ENCODE peak calls at places on chromosome 11, in six cellular contexts. D is naive thymus-derived CD4-positive, alpha-beta T cell; U is psoas muscle; F is PC-9; N is stomach; K is tibial nerve. C is an unnamed sample.
A peak's percentile ranks its signal among the peaks of the same experiment; 100 is the strongest.

GRCh38 chr11:14357843-14358728 is 897 bp downstream of the RRAS2 start:
- DNase-seq in D (peak; percentile 14), U (peak; percentile 74), F (peak; percentile 58), N (peak; percentile 63), K (no peak), C (no peak)

GRCh38 chr11:87879118-87879517 is 296.1 kb downstream of the RAB38 start:
- DNase-seq in D (no peak), U (no peak), F (no peak), N (no peak), K (no peak), C (no peak)

GRCh38 chr11:111524056-111524455 is 9.5 kb downstream of the HOATZ start:
- DNase-seq in D (no peak), U (no peak), F (no peak), N (no peak), K (no peak), C (no peak)

GRCh38 chr11:62233730-62234129 is 8.3 kb upstream of the SCGB1D2 start:
- DNase-seq in D (no peak), U (no peak), F (no peak), N (no peak), K (no peak), C (no peak)

GRCh38 chr11:75133976-75134375 is 16.9 kb upstream of the SLCO2B1 start:
- DNase-seq in D (no peak), U (no peak), F (no peak), N (no peak), K (no peak), C (no peak)

GRCh38 chr11:1259076-1259461 is 36.2 kb downstream of the MUC5B start:
- DNase-seq in D (no peak), U (no peak), F (no peak), N (no peak), K (no peak), C (no peak)

GRCh38 chr11:108929241-108929640 is 264.4 kb downstream of the DDX10 start:
- DNase-seq in D (no peak), U (no peak), F (peak; percentile 69), N (no peak), K (no peak), C (no peak)

GRCh38 chr11:28615542-28615941 is 507.4 kb downstream of the METTL15 start:
- DNase-seq in D (no peak), U (no peak), F (no peak), N (no peak), K (no peak), C (no peak)

GRCh38 chr11:120859552-120860295 is 164.2 kb upstream of the TBCEL start:
- DNase-seq in D (no peak), U (no peak), F (no peak), N (no peak), K (no peak), C (no peak)

GRCh38 chr11:123386746-123387510 is 43.1 kb upstream of the GRAMD1B start:
- DNase-seq in D (no peak), U (no peak), F (no peak), N (no peak), K (no peak), C (no peak)

GRCh38 chr11:34308821-34309585 is 48.8 kb downstream of the ABTB2 start:
- DNase-seq in D (no peak), U (no peak), F (peak; percentile 82), N (no peak), K (no peak), C (no peak)

GRCh38 chr11:125514336-125515101 is 18.5 kb upstream of the FEZ1 start:
- DNase-seq in D (peak; percentile 72), U (no peak), F (peak; percentile 83), N (peak; percentile 32), K (no peak), C (no peak)

GRCh38 chr11:35549787-35550186 is 24.4 kb upstream of the PAMR1 start:
- DNase-seq in D (no peak), U (no peak), F (peak; percentile 81), N (no peak), K (no peak), C (no peak)

GRCh38 chr11:4041731-4042391 is 52.7 kb upstream of the RRM1 start:
- DNase-seq in D (no peak), U (peak; percentile 66), F (no peak), N (no peak), K (no peak), C (no peak)

GRCh38 chr11:131871061-131871460 is 500.6 kb downstream of the NTM start:
- DNase-seq in D (no peak), U (no peak), F (no peak), N (no peak), K (no peak), C (no peak)

GRCh38 chr11:17476317-17477083 is at the start of gene ABCC8:
- DNase-seq in D (no peak), U (no peak), F (no peak), N (peak; percentile 47), K (no peak), C (no peak)

GRCh38 chr11:14029971-14030531 is 67.5 kb downstream of the SPON1 start:
- DNase-seq in D (no peak), U (peak; percentile 58), F (no peak), N (peak; percentile 79), K (peak; percentile 13), C (peak; percentile 59)

GRCh38 chr11:26276798-26277424 is 55.0 kb upstream of the ANO3 start:
- DNase-seq in D (no peak), U (no peak), F (peak; percentile 40), N (peak; percentile 44), K (peak; percentile 21), C (no peak)

DNA sequence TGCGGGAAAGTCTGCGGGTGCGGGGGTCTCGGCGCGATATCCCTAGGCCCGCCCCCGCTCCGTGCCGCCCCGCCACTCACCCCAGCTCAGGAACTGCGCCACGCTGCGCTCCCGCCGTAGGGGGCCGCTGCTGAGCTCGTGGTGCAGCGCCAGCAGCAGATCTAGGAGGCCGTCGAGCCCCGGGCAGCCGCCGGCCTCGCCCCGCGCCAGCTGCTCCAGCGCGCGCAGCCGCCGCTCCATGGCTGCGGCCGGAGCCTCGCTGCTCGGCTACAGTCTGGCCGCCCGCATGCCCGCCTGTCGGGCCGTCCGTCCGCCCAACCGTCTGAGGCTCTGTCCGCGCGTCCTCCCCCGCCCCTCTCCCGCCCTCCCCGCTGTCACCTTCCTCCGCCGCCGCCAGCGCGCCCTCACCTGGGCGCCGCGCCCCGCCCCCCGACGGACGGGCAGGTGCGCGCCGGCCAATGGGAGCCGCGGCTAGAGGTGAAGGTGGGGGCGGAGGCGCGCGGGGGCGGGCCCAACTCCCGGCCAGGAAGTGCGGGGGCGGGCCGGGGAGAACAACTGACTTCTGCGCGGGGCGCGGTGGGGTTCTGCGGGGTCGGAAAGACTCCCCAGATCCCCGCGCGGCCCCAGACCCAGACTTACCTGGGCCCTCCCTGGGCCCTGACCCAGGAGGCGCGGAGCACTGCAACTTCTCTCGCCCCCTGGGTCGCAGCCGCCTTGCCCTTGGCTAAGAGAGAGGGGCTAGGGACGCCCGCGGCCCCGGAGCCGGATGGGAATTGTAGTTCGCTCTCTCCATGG is at the start of gene CDC42BPG:
- DNase-seq in D (peak; percentile 74), U (peak; percentile 84), F (peak; percentile 73), N (peak; percentile 92), K (no peak), C (no peak)
- H3K27ac ChIP-seq in D (peak within 1 kb of the TSS; percentile 70), U (no peak within 1 kb of the TSS), F (peak within 1 kb of the TSS; percentile 79), N (peak within 1 kb of the TSS; percentile 85), K (no peak within 1 kb of the TSS), C (no peak within 1 kb of the TSS)

GRCh38 chr11:122048401-122048800 is 67.6 kb downstream of the BLID start:
- DNase-seq in D (no peak), U (no peak), F (no peak), N (no peak), K (no peak), C (no peak)
- H3K27ac ChIP-seq in D (no peak overlapping the region), U (no peak overlapping the region), F (no peak overlapping the region), N (no peak overlapping the region), K (no peak overlapping the region), C (peak overlapping the region; percentile 94)

DNA sequence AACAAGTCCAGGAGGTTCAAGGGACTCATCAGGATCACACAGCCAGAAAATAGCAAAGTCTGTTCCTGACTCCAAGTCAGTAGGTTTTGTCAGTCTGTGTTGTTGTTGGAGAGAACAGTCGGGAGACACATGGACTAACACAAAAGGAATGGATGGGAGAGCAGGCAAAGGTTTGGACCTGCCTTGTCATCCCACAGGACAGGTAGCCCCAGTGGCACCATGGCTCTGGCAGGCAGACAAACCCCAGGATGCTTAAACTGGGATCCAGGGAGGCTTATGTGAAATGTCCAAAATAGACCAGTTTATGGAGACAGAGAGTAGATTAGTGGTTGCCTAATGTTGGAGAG is 201.6 kb upstream of the NAV2 start:
- DNase-seq in D (no peak), U (no peak), F (no peak), N (no peak), K (no peak), C (no peak)
- H3K27ac ChIP-seq in D (no peak overlapping the region), U (no peak overlapping the region), F (no peak overlapping the region), N (peak overlapping the region; percentile 53), K (no peak overlapping the region), C (no peak overlapping the region)

GRCh38 chr11:119363081-119363861 is 16.8 kb upstream of the MFRP start:
- DNase-seq in D (no peak), U (no peak), F (no peak), N (no peak), K (no peak), C (no peak)

GRCh38 chr11:119361056-119361787 is 14.7 kb upstream of the MFRP start:
- DNase-seq in D (no peak), U (peak; percentile 92), F (peak; percentile 93), N (no peak), K (no peak), C (no peak)

GRCh38 chr11:119363874-119364590 is 17.5 kb downstream of the USP2 start:
- DNase-seq in D (peak; percentile 42), U (peak; percentile 83), F (no peak), N (peak; percentile 70), K (no peak), C (no peak)

GRCh38 chr11:119362741-119363080 is 16.2 kb upstream of the MFRP start:
- DNase-seq in D (no peak), U (no peak), F (no peak), N (no peak), K (no peak), C (no peak)

DNA sequence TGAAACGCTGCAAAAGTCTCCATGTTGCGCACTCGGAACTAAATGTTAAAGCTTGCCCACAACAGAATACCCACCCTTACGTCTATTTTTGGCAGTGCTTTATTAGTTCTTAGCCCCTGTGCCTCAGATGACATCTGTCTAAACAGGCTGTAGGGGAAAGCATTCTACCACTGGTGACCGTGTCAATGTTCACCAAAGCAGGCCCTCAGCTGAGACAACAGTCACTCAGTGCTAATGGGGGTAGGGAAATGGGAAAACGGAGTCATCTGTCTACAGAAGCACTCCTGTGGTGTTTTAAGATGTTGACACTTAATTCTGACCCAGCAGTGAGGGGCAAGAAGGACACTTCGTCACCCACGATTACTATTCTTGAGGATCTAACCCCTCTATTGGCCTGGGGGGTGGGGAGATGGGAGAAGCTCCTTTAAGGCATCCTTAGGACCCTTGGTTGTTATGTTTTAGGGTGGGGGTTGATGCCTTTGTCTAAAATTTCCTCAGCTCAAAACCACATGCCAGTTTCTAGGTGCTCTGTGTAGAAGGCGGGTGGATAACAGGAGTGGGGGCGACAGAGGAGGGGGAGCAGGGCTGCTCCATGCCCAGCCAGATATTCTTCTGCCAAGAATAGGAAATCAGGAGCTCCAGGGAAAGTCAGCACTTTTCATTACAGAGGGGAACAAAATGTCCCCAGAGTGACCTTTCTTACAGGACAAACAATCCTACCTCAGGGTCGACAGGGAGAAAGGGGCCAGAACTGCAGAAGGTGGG is 15.6 kb upstream of the MFRP start:
- DNase-seq in D (no peak), U (no peak), F (no peak), N (no peak), K (no peak), C (no peak)
- H3K27ac ChIP-seq in D (no peak overlapping the region), U (peak overlapping the region; percentile 97), F (peak overlapping the region; percentile 90), N (peak overlapping the region; percentile 71), K (peak overlapping the region; percentile 65), C (no peak overlapping the region)

C was measured in thoracic aorta.